ENCODE peak calls at places on chromosomes 16 and 17, in seven cellular contexts. S is fibroblast of pulmonary artery, D is AG04450, W is stomach, Y is colonic mucosa, A is HFF-Myc, B is cardiac fibroblast. V is an unnamed sample.

GRCh38 chr16:51665599-51665998 is 514.5 kb upstream of the SALL1 start:
- DNase-seq in D (no peak), A (no peak), B (no peak), W (no peak), Y (no peak), S (no peak), V (no peak)

GRCh38 chr17:74852237-74853047 is 7.2 kb downstream of the GRIN2C start:
- DNase-seq in S (peak), D (no peak), B (peak), Y (no peak), W (no peak), A (no peak), V (no peak)

GRCh38 chr16:67257486-67258159 is 8.8 kb downstream of the SLC9A5 start:
- DNase-seq in A (no peak), B (no peak), Y (no peak), S (no peak), W (no peak), D (no peak), V (no peak)

GRCh38 chr16:59527206-59527997 is 793.3 kb upstream of the GOT2 start:
- DNase-seq in A (peak), B (peak), D (peak), W (no peak), S (peak), Y (no peak), V (no peak)

GRCh38 chr16:57882797-57883196 is 80.5 kb upstream of the KIFC3 start:
- DNase-seq in W (no peak), S (no peak), B (no peak), D (no peak), Y (no peak), A (no peak), V (no peak)

GRCh38 chr17:50558091-50558490 is 2.4 kb upstream of the CACNA1G start:
- DNase-seq in Y (no peak), W (no peak), A (no peak), B (no peak), D (no peak), S (no peak), V (no peak)

GRCh38 chr17:56172517-56172982 is 19.3 kb downstream of the ANKFN1 start:
- DNase-seq in S (no peak), A (no peak), D (no peak), Y (no peak), B (no peak), W (no peak), V (no peak)

GRCh38 chr16:67987460-67988160 is 7.3 kb upstream of the DPEP3 start:
- DNase-seq in Y (no peak), B (peak), W (no peak), D (no peak), S (no peak), A (no peak), V (no peak)

GRCh38 chr16:60077791-60078280 is 1343.7 kb upstream of the GOT2 start:
- DNase-seq in D (no peak), W (no peak), B (no peak), Y (no peak), S (no peak), A (no peak), V (no peak)

GRCh38 chr16:6857575-6857974 is 475.1 kb upstream of the RBFOX1 start:
- DNase-seq in W (no peak), Y (no peak), A (no peak), S (no peak), B (no peak), D (no peak), V (no peak)

GRCh38 chr17:72385482-72385881 is 264.7 kb downstream of the SOX9 start:
- DNase-seq in A (no peak), D (no peak), B (no peak), S (no peak), Y (no peak), W (no peak), V (no peak)

GRCh38 chr17:75783069-75783783 is 1.4 kb upstream of the UNK start:
- DNase-seq in Y (no peak), S (peak), W (no peak), B (peak), A (no peak), D (no peak), V (no peak)

GRCh38 chr17:6800422-6801027 is 24.5 kb downstream of the FBXO39 start:
- DNase-seq in D (no peak), W (no peak), A (no peak), Y (no peak), S (no peak), B (no peak), V (no peak)
- TF ChIP-seq CTCF in D (no peak), W (no peak), A (peak), Y (no peak), S (no peak), B (no peak), V (peak)

GRCh38 chr17:28714281-28714680 is 2.6 kb upstream of the PROCA1 start:
- DNase-seq in S (no peak), D (no peak), A (no peak), Y (no peak), W (no peak), B (no peak), V (no peak)
- TF ChIP-seq CTCF in S (no peak), D (no peak), A (no peak), Y (no peak), W (no peak), B (no peak), V (no peak)

DNA sequence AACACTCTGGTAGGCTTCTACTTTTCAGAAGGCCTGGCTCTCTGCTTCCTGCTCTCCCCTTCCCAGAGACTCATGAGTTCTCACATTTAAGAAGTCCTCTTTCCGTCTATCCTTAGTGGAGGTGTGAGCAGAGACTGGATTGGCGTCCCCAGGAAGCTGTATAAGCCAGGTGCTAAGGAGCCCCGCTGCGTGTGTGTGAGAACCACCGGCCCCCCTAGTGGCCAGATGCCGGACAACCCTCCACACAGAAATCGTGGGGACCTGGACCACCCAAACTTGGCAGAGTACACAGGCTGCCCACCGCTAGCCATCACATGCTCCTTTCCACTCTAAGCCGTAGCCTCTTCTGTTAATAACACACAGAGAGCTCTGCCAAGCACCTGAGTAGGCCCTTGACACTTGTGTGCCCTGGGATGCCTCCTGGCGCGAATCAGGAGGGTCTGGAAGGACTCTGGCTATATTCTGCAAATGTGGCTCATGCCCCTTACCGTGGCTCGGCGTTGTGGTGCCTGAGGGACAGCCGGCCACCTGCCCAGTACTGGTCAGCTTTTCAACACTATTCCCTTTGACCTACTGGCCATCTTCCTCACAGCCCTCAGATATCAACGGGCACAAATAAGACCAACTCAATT is 13.9 kb downstream of the CYB5D2 start:
- DNase-seq in W (no peak), A (no peak), Y (no peak), B (no peak), S (no peak), D (no peak), V (no peak)
- TF ChIP-seq CTCF in W (no peak), A (peak), Y (no peak), B (no peak), S (no peak), D (peak), V (no peak)

GRCh38 chr16:56610017-56610608 is 1.7 kb downstream of the MT2A start:
- DNase-seq in B (peak), Y (peak), A (no peak), W (peak), S (peak), D (no peak), V (no peak)
- TF ChIP-seq CTCF in B (no peak), Y (no peak), A (no peak), W (no peak), S (no peak), D (no peak), V (no peak)

V was measured in natural killer cell.